ENCODE peak calls at places on chromosomes 3 and 15, in five cellular contexts. One of them, this sample, is unnamed.

GRCh38 chr3:9129366-9129765 is 120.1 kb downstream of the SRGAP3 start:
- DNase-seq in EH: no peak
- DNase-seq in midbrain: no peak
- DNase-seq in M059J: peak; percentile 59
- DNase-seq in GF-D8: no peak
- DNase-seq in this sample: no peak

GRCh38 chr15:37882640-37883039 is 51.8 kb upstream of the TMCO5A start:
- DNase-seq in midbrain: no peak
- DNase-seq in EH: no peak
- DNase-seq in M059J: no peak
- DNase-seq in GF-D8: no peak
- DNase-seq in this sample: no peak

GRCh38 chr15:35320158-35320780 is 225.7 kb downstream of the DPH6 start:
- DNase-seq in M059J: no peak
- DNase-seq in EH: no peak
- DNase-seq in midbrain: no peak
- DNase-seq in GF-D8: no peak
- DNase-seq in this sample: no peak

GRCh38 chr3:106534206-106534605 is 665.4 kb upstream of the CBLB start:
- DNase-seq in midbrain: no peak
- DNase-seq in M059J: peak; percentile 98
- DNase-seq in EH: peak; percentile 49
- DNase-seq in GF-D8: no peak
- DNase-seq in this sample: peak; percentile 88

GRCh38 chr15:78070049-78070698 is 7.3 kb downstream of the TBC1D2B start:
- DNase-seq in GF-D8: peak; percentile 54
- DNase-seq in EH: peak; percentile 40
- DNase-seq in midbrain: no peak
- DNase-seq in M059J: no peak
- DNase-seq in this sample: no peak

GRCh38 chr3:16338124-16338523 is 73.1 kb downstream of the OXNAD1 start:
- DNase-seq in M059J: no peak
- DNase-seq in EH: peak; percentile 24
- DNase-seq in GF-D8: peak; percentile 31
- DNase-seq in midbrain: no peak
- DNase-seq in this sample: peak; percentile 57

GRCh38 chr15:101023501-101024110 is 104.4 kb downstream of the LRRK1 start:
- DNase-seq in midbrain: no peak
- DNase-seq in EH: no peak
- DNase-seq in GF-D8: no peak
- DNase-seq in M059J: no peak
- DNase-seq in this sample: no peak

GRCh38 chr3:179028408-179028807 is 43.2 kb downstream of the ZMAT3 start:
- DNase-seq in GF-D8: no peak
- DNase-seq in M059J: no peak
- DNase-seq in midbrain: no peak
- DNase-seq in EH: no peak
- DNase-seq in this sample: no peak

GRCh38 chr3:154614078-154614477 is 184.1 kb upstream of the GPR149 start:
- DNase-seq in M059J: no peak
- DNase-seq in midbrain: no peak
- DNase-seq in GF-D8: no peak
- DNase-seq in EH: no peak
- DNase-seq in this sample: no peak